ENCODE peak calls at places on chromosome 4, in six cellular contexts. One of them, this sample, is unnamed.

GRCh38 chr4:6781113-6781512 is 1.4 kb upstream of the KIAA0232 start:
- DNase-seq in CD8-positive, alpha-beta T cell: no peak
- DNase-seq in lower lobe of right lung: no peak
- DNase-seq in heart left ventricle: no peak
- DNase-seq in left lung: no peak
- DNase-seq in right atrium auricular region: no peak
- DNase-seq in this sample: no peak

GRCh38 chr4:22241415-22241814 is 274.5 kb downstream of the ADGRA3 start:
- DNase-seq in left lung: no peak
- DNase-seq in lower lobe of right lung: no peak
- DNase-seq in CD8-positive, alpha-beta T cell: no peak
- DNase-seq in right atrium auricular region: no peak
- DNase-seq in heart left ventricle: no peak
- DNase-seq in this sample: no peak

GRCh38 chr4:67725981-67726380 is 25.0 kb upstream of the UBA6 start:
- DNase-seq in lower lobe of right lung: no peak
- DNase-seq in right atrium auricular region: no peak
- DNase-seq in heart left ventricle: no peak
- DNase-seq in left lung: no peak
- DNase-seq in CD8-positive, alpha-beta T cell: no peak
- DNase-seq in this sample: no peak

GRCh38 chr4:142036795-142037583 is 400.6 kb downstream of the IL15 start:
- DNase-seq in heart left ventricle: no peak
- DNase-seq in left lung: no peak
- DNase-seq in lower lobe of right lung: no peak
- DNase-seq in right atrium auricular region: no peak
- DNase-seq in CD8-positive, alpha-beta T cell: no peak
- DNase-seq in this sample: no peak

GRCh38 chr4:139656614-139657486 is 8.8 kb upstream of the MGST2 start:
- DNase-seq in right atrium auricular region: peak; percentile 68
- DNase-seq in heart left ventricle: peak; percentile 60
- DNase-seq in lower lobe of right lung: peak; percentile 61
- DNase-seq in CD8-positive, alpha-beta T cell: peak; percentile 39
- DNase-seq in left lung: peak; percentile 56
- DNase-seq in this sample: peak; percentile 71

GRCh38 chr4:138030375-138030774 is 211.8 kb downstream of the SLC7A11 start:
- DNase-seq in right atrium auricular region: no peak
- DNase-seq in heart left ventricle: no peak
- DNase-seq in lower lobe of right lung: no peak
- DNase-seq in left lung: no peak
- DNase-seq in CD8-positive, alpha-beta T cell: no peak
- DNase-seq in this sample: no peak

GRCh38 chr4:187103351-187103750 is 379.7 kb upstream of the FAT1 start:
- DNase-seq in heart left ventricle: no peak
- DNase-seq in lower lobe of right lung: no peak
- DNase-seq in right atrium auricular region: no peak
- DNase-seq in CD8-positive, alpha-beta T cell: no peak
- DNase-seq in left lung: no peak
- DNase-seq in this sample: no peak

GRCh38 chr4:93788712-93789111 is 39.8 kb upstream of the ATOH1 start:
- DNase-seq in right atrium auricular region: no peak
- DNase-seq in CD8-positive, alpha-beta T cell: no peak
- DNase-seq in heart left ventricle: no peak
- DNase-seq in left lung: no peak
- DNase-seq in lower lobe of right lung: no peak
- DNase-seq in this sample: no peak

GRCh38 chr4:65391814-65392213 is 278.5 kb downstream of the EPHA5 start:
- DNase-seq in left lung: no peak
- DNase-seq in CD8-positive, alpha-beta T cell: no peak
- DNase-seq in right atrium auricular region: no peak
- DNase-seq in heart left ventricle: no peak
- DNase-seq in lower lobe of right lung: no peak
- DNase-seq in this sample: no peak

GRCh38 chr4:158821228-158822009 is 52.6 kb downstream of the FNIP2 start:
- DNase-seq in heart left ventricle: no peak
- DNase-seq in left lung: no peak
- DNase-seq in right atrium auricular region: no peak
- DNase-seq in lower lobe of right lung: no peak
- DNase-seq in CD8-positive, alpha-beta T cell: no peak
- DNase-seq in this sample: no peak

GRCh38 chr4:84324850-84325249 is 174.2 kb downstream of the NKX6-1 start:
- DNase-seq in right atrium auricular region: no peak
- DNase-seq in left lung: no peak
- DNase-seq in CD8-positive, alpha-beta T cell: no peak
- DNase-seq in heart left ventricle: no peak
- DNase-seq in lower lobe of right lung: no peak
- DNase-seq in this sample: no peak

GRCh38 chr4:35167385-35167784 is 1076.9 kb downstream of the ARAP2 start:
- DNase-seq in heart left ventricle: no peak
- DNase-seq in right atrium auricular region: no peak
- DNase-seq in left lung: no peak
- DNase-seq in lower lobe of right lung: no peak
- DNase-seq in CD8-positive, alpha-beta T cell: no peak
- DNase-seq in this sample: no peak

GRCh38 chr4:47690611-47691010 is 147.3 kb downstream of the CORIN start:
- DNase-seq in left lung: no peak
- DNase-seq in right atrium auricular region: no peak
- DNase-seq in CD8-positive, alpha-beta T cell: no peak
- DNase-seq in lower lobe of right lung: no peak
- DNase-seq in heart left ventricle: no peak
- DNase-seq in this sample: no peak

GRCh38 chr4:90215286-90215685 is 88.1 kb downstream of the CCSER1 start:
- DNase-seq in heart left ventricle: no peak
- DNase-seq in lower lobe of right lung: no peak
- DNase-seq in left lung: no peak
- DNase-seq in right atrium auricular region: no peak
- DNase-seq in CD8-positive, alpha-beta T cell: no peak
- DNase-seq in this sample: no peak

GRCh38 chr4:78551420-78552351 is at the start of gene ANXA3:
- DNase-seq in CD8-positive, alpha-beta T cell: no peak
- DNase-seq in left lung: peak; percentile 76
- DNase-seq in lower lobe of right lung: peak; percentile 81
- DNase-seq in heart left ventricle: peak; percentile 61
- DNase-seq in right atrium auricular region: no peak
- DNase-seq in this sample: no peak

GRCh38 chr4:10066206-10066605 is 44.9 kb upstream of the SLC2A9 start:
- DNase-seq in lower lobe of right lung: no peak
- DNase-seq in right atrium auricular region: no peak
- DNase-seq in heart left ventricle: no peak
- DNase-seq in CD8-positive, alpha-beta T cell: no peak
- DNase-seq in left lung: no peak
- DNase-seq in this sample: no peak

GRCh38 chr4:3866813-3867129 is 100.6 kb downstream of the ADRA2C start:
- DNase-seq in right atrium auricular region: no peak
- DNase-seq in lower lobe of right lung: peak; percentile 25
- DNase-seq in left lung: no peak
- DNase-seq in CD8-positive, alpha-beta T cell: no peak
- DNase-seq in heart left ventricle: no peak
- DNase-seq in this sample: no peak

GRCh38 chr4:151689211-151689991 is 71.4 kb downstream of the GATB start:
- DNase-seq in heart left ventricle: no peak
- DNase-seq in left lung: no peak
- DNase-seq in lower lobe of right lung: no peak
- DNase-seq in right atrium auricular region: no peak
- DNase-seq in CD8-positive, alpha-beta T cell: no peak
- DNase-seq in this sample: no peak
- H3K27ac ChIP-seq in heart left ventricle: peak overlapping the region; percentile 76
- H3K27ac ChIP-seq in left lung: no peak overlapping the region
- H3K27ac ChIP-seq in lower lobe of right lung: no peak overlapping the region
- H3K27ac ChIP-seq in right atrium auricular region: peak overlapping the region; percentile 77
- H3K27ac ChIP-seq in CD8-positive, alpha-beta T cell: no peak overlapping the region
- H3K27ac ChIP-seq in this sample: no peak overlapping the region

DNA sequence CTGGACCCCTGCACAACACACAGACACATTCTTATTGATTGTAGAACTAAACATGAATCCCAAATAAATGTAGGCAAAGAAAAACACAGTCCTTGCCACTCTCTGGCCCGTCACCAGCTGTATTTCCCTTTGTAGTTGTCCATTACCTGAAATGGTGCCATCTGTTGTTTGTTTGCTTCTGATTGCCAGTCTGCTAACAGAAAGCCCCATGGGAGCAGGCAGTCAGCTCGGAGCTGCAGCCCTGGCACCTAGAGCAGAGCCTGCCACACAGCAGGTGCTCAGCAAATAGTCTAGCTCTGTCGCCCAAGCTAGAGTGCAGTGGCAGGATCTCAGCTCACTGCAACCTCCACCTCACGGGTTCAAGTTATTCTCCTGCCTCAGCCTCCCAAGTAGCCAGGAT is 28.9 kb downstream of the CPLX1 start:
- DNase-seq in left lung: no peak
- DNase-seq in right atrium auricular region: no peak
- DNase-seq in lower lobe of right lung: peak; percentile 9
- DNase-seq in heart left ventricle: no peak
- DNase-seq in CD8-positive, alpha-beta T cell: no peak
- DNase-seq in this sample: no peak
- H3K27ac ChIP-seq in left lung: no peak overlapping the region
- H3K27ac ChIP-seq in right atrium auricular region: no peak overlapping the region
- H3K27ac ChIP-seq in lower lobe of right lung: no peak overlapping the region
- H3K27ac ChIP-seq in heart left ventricle: no peak overlapping the region
- H3K27ac ChIP-seq in CD8-positive, alpha-beta T cell: no peak overlapping the region
- H3K27ac ChIP-seq in this sample: no peak overlapping the region

GRCh38 chr4:25131925-25132324 is 28.3 kb downstream of the SEPSECS start:
- DNase-seq in heart left ventricle: no peak
- DNase-seq in lower lobe of right lung: no peak
- DNase-seq in left lung: no peak
- DNase-seq in right atrium auricular region: no peak
- DNase-seq in CD8-positive, alpha-beta T cell: no peak
- DNase-seq in this sample: no peak
- H3K27ac ChIP-seq in heart left ventricle: peak overlapping the region; percentile 20
- H3K27ac ChIP-seq in lower lobe of right lung: no peak overlapping the region
- H3K27ac ChIP-seq in left lung: no peak overlapping the region
- H3K27ac ChIP-seq in right atrium auricular region: no peak overlapping the region
- H3K27ac ChIP-seq in CD8-positive, alpha-beta T cell: no peak overlapping the region
- H3K27ac ChIP-seq in this sample: no peak overlapping the region

GRCh38 chr4:108172780-108173598 is 4.3 kb upstream of the LEF1 start:
- DNase-seq in right atrium auricular region: no peak
- DNase-seq in left lung: no peak
- DNase-seq in heart left ventricle: peak; percentile 38
- DNase-seq in CD8-positive, alpha-beta T cell: peak; percentile 72
- DNase-seq in lower lobe of right lung: peak; percentile 53
- DNase-seq in this sample: peak; percentile 72
- H3K27ac ChIP-seq in right atrium auricular region: no peak overlapping the region
- H3K27ac ChIP-seq in left lung: peak overlapping the region; percentile 69
- H3K27ac ChIP-seq in heart left ventricle: peak overlapping the region; percentile 49
- H3K27ac ChIP-seq in CD8-positive, alpha-beta T cell: peak overlapping the region; percentile 71
- H3K27ac ChIP-seq in lower lobe of right lung: peak overlapping the region; percentile 73
- H3K27ac ChIP-seq in this sample: peak overlapping the region; percentile 94

DNA sequence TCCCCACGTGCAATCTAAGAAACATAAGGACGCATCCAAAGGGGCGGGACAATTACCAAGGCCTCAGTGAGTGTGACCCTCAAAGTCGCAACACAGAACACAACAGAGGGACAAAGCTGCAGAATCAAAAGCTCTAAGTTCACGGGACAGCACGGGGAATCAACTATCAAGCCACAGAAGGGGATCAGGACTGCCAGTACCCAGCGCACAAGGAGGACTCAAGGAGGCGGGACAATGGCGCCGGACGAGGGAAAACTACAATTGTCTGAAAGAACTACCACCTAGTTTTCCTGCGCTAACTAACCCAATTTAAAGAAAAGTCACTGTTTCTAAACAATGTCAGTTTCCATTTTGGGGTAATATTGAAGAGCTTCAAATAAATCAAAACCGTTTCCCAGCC is 1.3 kb downstream of the FAM53A start:
- DNase-seq in left lung: no peak
- DNase-seq in lower lobe of right lung: peak; percentile 25
- DNase-seq in right atrium auricular region: no peak
- DNase-seq in CD8-positive, alpha-beta T cell: no peak
- DNase-seq in heart left ventricle: no peak
- DNase-seq in this sample: no peak
- H3K27ac ChIP-seq in left lung: peak overlapping the region; percentile 77
- H3K27ac ChIP-seq in lower lobe of right lung: peak overlapping the region; percentile 76
- H3K27ac ChIP-seq in right atrium auricular region: no peak overlapping the region
- H3K27ac ChIP-seq in CD8-positive, alpha-beta T cell: no peak overlapping the region
- H3K27ac ChIP-seq in heart left ventricle: no peak overlapping the region
- H3K27ac ChIP-seq in this sample: peak overlapping the region; percentile 79

GRCh38 chr4:185734930-185735329 is 77.1 kb downstream of the SORBS2 start:
- DNase-seq in CD8-positive, alpha-beta T cell: no peak
- DNase-seq in heart left ventricle: no peak
- DNase-seq in left lung: no peak
- DNase-seq in right atrium auricular region: no peak
- DNase-seq in lower lobe of right lung: no peak
- DNase-seq in this sample: no peak
- H3K27ac ChIP-seq in CD8-positive, alpha-beta T cell: no peak overlapping the region
- H3K27ac ChIP-seq in heart left ventricle: no peak overlapping the region
- H3K27ac ChIP-seq in left lung: no peak overlapping the region
- H3K27ac ChIP-seq in right atrium auricular region: peak overlapping the region; percentile 28
- H3K27ac ChIP-seq in lower lobe of right lung: peak overlapping the region; percentile 11
- H3K27ac ChIP-seq in this sample: peak overlapping the region; percentile 26